ENCODE peak calls at places on chromosomes 11 and 22, in eight cellular contexts. H is MG63, S is neural progenitor cell, U is HCT116, A is adrenal gland, E is ovary, Z is fibroblast of lung, L is transverse colon. M is an unnamed sample. For H3K36me3 and H3K27me3, the result is how much of the 10 kb centered on the place peaks cover.

GRCh38 chr11:32991427-32991826 is 24.3 kb upstream of the DEPDC7 start:
- DNase-seq in A (no peak), U (no peak), Z (no peak), L (no peak), H (no peak), E (no peak), S (no peak), M (no peak)

GRCh38 chr11:117933475-117933874 is 4.3 kb upstream of the TMPRSS13 start:
- DNase-seq in H (no peak), U (no peak), A (no peak), L (no peak), S (no peak), E (no peak), Z (no peak), M (no peak)

GRCh38 chr11:64583296-64584262 is 7.4 kb upstream of the SLC22A12 start:
- DNase-seq in E (no peak), U (no peak), Z (peak), A (no peak), S (no peak), H (peak), L (no peak), M (no peak)

GRCh38 chr11:131198161-131198560 is 172.3 kb upstream of the NTM start:
- DNase-seq in E (no peak), A (no peak), U (no peak), H (no peak), L (no peak), S (no peak), Z (no peak), M (no peak)

GRCh38 chr11:31214337-31214736 is 155.2 kb downstream of the DCDC1 start:
- DNase-seq in L (no peak), Z (no peak), E (no peak), A (no peak), H (no peak), U (no peak), S (peak), M (no peak)

GRCh38 chr22:46273432-46274148 is 5.8 kb downstream of the TTC38 start:
- DNase-seq in E (no peak), U (no peak), S (no peak), H (no peak), Z (no peak), A (peak), L (no peak), M (no peak)

GRCh38 chr11:71321433-71322191 is 69.2 kb upstream of the SHANK2 start:
- DNase-seq in E (no peak), S (no peak), L (no peak), Z (no peak), H (no peak), U (no peak), A (no peak), M (no peak)

GRCh38 chr11:28243596-28243995 is 135.4 kb downstream of the METTL15 start:
- DNase-seq in U (no peak), S (no peak), Z (peak), E (no peak), A (no peak), H (no peak), L (no peak), M (no peak)

GRCh38 chr11:10405858-10406592 is 49.0 kb upstream of the AMPD3 start:
- DNase-seq in S (peak), A (peak), H (peak), Z (peak), U (peak), L (peak), E (peak), M (peak)

GRCh38 chr11:134882141-134882540 is 470.1 kb upstream of the B3GAT1 start:
- DNase-seq in U (no peak), E (no peak), S (no peak), H (no peak), L (no peak), A (no peak), Z (no peak), M (no peak)

GRCh38 chr11:95792700-95793099 is 2.4 kb downstream of the CEP57 start:
- DNase-seq in E (no peak), A (no peak), S (no peak), H (no peak), L (no peak), Z (no peak), U (no peak), M (no peak)
- H3K4me3 ChIP-seq in E (no peak), A (no peak), S (no peak), H (no peak), L (no peak), Z (no peak), U (no peak), M (no peak)

DNA sequence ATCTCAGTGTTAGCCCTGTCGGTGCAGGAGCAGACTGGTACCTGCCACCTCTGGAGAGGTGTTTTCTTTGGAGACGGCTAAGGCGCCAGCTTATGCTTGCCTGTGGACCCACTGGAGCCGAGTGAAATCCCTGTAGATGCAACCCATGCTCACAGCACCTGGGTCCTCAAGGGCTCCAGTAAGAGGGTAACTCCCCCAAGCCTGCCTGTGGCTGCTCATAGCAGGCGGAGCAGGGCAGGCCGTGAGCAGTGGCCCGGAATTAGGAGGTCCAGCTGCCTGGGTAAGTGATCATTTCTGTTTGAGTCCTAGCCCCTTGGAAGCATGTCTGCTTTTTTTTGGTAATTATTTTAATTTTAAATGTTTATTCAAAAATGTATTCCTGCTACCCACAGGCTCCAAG is 43.8 kb downstream of the NAT10 start:
- DNase-seq in U (no peak), H (no peak), Z (no peak), L (no peak), A (no peak), S (no peak), E (no peak), M (no peak)
- H3K36me3 ChIP-seq in U (under half), H (half or more), Z (under half), L (under half), A (under half), S (under half), E (under half), M (under half)

GRCh38 chr11:120335928-120336640 is at the start of gene ARHGEF12:
- DNase-seq in H (peak), U (peak), A (peak), E (peak), Z (peak), L (peak), S (peak), M (peak)

GRCh38 chr11:120337133-120337895 is 1.1 kb downstream of the ARHGEF12 start:
- DNase-seq in U (no peak), L (peak), E (peak), A (peak), Z (peak), S (peak), H (peak), M (no peak)

GRCh38 chr11:120335596-120335927 is 651 bp upstream of the ARHGEF12 start:
- DNase-seq in S (no peak), H (no peak), U (no peak), E (no peak), A (no peak), Z (no peak), L (no peak), M (no peak)

GRCh38 chr11:120337896-120338840 is 2.0 kb downstream of the ARHGEF12 start:
- DNase-seq in A (no peak), U (no peak), E (no peak), S (peak), L (no peak), Z (no peak), H (no peak), M (no peak)

GRCh38 chr11:120336641-120337132 is 474 bp downstream of the ARHGEF12 start:
- DNase-seq in S (no peak), E (no peak), Z (peak), U (no peak), A (peak), L (peak), H (peak), M (no peak)
- H3K27me3 ChIP-seq in S (under half), E (under half), Z (under half), U (under half), A (under half), L (under half), H (under half), M (under half)

GRCh38 chr22:37819100-37819433 is 4.1 kb upstream of the GALR3 start:
- DNase-seq in U (no peak), L (no peak), H (no peak), S (no peak), Z (no peak), E (no peak), A (no peak), M (no peak)
- H3K4me3 ChIP-seq in U (no peak), L (peak), H (no peak), S (peak), Z (peak), E (no peak), A (no peak), M (peak)

GRCh38 chr22:21696115-21696514 is 30.3 kb downstream of the PPIL2 start:
- DNase-seq in E (no peak), S (no peak), U (no peak), L (no peak), A (no peak), H (no peak), Z (no peak), M (no peak)
- H3K36me3 ChIP-seq in E (under half), S (under half), U (under half), L (under half), A (under half), H (under half), Z (under half), M (under half)

GRCh38 chr11:120517390-120518315 is 6.1 kb downstream of the GRIK4 start:
- DNase-seq in A (no peak), L (no peak), Z (peak), H (no peak), E (no peak), S (no peak), U (no peak), M (no peak)
- H3K27me3 ChIP-seq in A (under half), L (half or more), Z (under half), H (under half), E (under half), S (under half), U (under half), M (under half)

DNA sequence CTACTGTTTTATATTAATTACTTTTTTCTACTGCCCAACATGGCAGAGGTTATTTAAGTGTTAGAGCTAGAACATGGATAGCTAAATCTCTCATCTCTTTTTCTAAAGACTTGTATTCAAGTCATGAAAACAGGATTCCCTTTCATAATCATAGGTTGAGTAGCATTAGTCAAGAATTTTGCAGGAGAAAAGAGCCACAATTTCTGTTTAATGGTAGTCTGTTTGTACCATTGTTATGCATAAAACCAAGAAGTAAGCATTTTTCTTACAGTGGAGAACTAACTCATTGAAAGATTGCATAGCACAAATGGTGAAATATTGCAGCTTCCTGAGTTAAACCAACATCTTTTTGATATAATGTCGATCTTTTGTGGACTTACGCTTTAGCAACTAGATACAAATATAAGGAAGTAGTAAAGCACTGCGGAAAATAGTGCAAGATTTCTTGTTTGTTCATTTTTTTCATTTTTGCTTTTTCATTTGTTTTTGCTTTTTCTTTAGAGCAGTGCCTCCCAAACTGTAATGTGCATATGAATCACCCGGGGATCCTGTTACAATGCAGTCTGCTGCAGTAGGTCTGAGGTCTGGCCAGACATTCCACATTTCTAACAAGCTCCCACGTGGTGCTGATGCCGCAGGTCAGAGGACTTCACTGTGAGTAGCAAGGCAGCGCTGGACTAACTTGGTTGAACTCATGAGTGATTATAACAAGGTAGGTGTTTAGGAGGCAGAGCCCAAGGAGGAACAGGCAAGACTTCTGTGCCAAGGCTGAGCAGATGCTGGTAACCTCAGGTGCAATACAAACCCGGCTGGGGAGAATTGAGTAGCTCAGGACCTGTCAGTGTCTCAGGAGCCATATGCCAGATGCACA is 4.6 kb downstream of the ETS1 start:
- DNase-seq in S (peak), E (peak), U (no peak), Z (peak), L (no peak), A (peak), H (peak), M (peak)
- H3K4me3 ChIP-seq in S (no peak), E (no peak), U (no peak), Z (no peak), L (no peak), A (no peak), H (no peak), M (peak)

DNA sequence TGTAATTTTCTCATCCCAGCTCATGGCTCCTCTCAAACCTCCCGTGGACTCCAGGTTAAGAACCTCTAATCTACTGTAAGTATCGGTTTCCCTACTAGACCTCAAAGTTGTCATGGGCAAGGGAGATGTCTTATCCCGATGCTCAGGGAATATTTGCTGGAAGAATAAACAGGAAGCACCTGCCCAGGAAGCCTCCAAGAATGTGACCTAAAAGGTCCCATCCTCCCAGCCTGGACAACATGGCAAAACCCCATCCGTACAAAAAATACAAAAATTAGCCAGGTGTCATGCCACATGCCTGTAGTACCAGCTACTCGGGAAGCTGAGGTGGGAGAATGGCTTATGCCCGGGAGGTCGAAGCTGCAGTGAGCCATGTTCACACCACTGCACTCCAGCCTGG is 62.4 kb downstream of the APOL1 start:
- DNase-seq in H (no peak), U (no peak), S (no peak), L (no peak), A (no peak), E (no peak), Z (no peak), M (no peak)
- H3K36me3 ChIP-seq in H (half or more), U (half or more), S (under half), L (under half), A (under half), E (under half), Z (half or more), M (half or more)

GRCh38 chr22:22070371-22070824 is 87.8 kb upstream of the TOP3B start:
- DNase-seq in E (no peak), H (no peak), S (no peak), Z (no peak), U (no peak), L (no peak), A (no peak), M (no peak)
- H3K27me3 ChIP-seq in E (under half), H (under half), S (half or more), Z (under half), U (under half), L (under half), A (under half), M (half or more)